ENCODE peak calls at places on chromosome 6, in seven cellular contexts. W, R, F, L, B, S and M are unnamed samples.

GRCh38 chr6:106470811-106471210 is 110.3 kb downstream of the CRYBG1 start:
- DNase-seq in S (no peak), L (no peak), W (no peak), R (no peak), B (no peak), F (no peak), M (no peak)

GRCh38 chr6:110328231-110328630 is 29.9 kb downstream of the METTL24 start:
- DNase-seq in W (no peak), F (no peak), B (no peak), L (no peak), S (no peak), R (no peak), M (no peak)

GRCh38 chr6:168908887-168909286 is 344.8 kb downstream of the THBS2 start:
- DNase-seq in R (no peak), L (no peak), F (no peak), W (no peak), S (no peak), B (no peak), M (no peak)

GRCh38 chr6:167762259-167762962 is 64.3 kb upstream of the AFDN start:
- DNase-seq in W (no peak), B (peak), R (no peak), S (peak), F (no peak), L (no peak), M (no peak)

GRCh38 chr6:71107935-71108420 is 151.1 kb upstream of the B3GAT2 start:
- DNase-seq in B (no peak), L (no peak), W (no peak), S (no peak), R (no peak), F (no peak), M (no peak)

GRCh38 chr6:21997414-21998037 is 299.3 kb downstream of the PRL start:
- DNase-seq in W (no peak), S (no peak), B (no peak), F (no peak), L (no peak), R (no peak), M (no peak)

GRCh38 chr6:22448311-22448711 is 121.1 kb upstream of the HDGFL1 start:
- DNase-seq in W (no peak), B (no peak), S (no peak), R (no peak), F (no peak), L (peak), M (no peak)

GRCh38 chr6:161272600-161273355 is 1.1 kb downstream of the AGPAT4 start:
- DNase-seq in R (no peak), F (peak), S (no peak), B (peak), W (no peak), L (no peak), M (no peak)

GRCh38 chr6:88813045-88813444 is 150.4 kb downstream of the RNGTT start:
- DNase-seq in F (no peak), L (no peak), B (no peak), W (no peak), R (no peak), S (no peak), M (no peak)

GRCh38 chr6:130382872-130383490 is 17.2 kb downstream of the TMEM200A start:
- DNase-seq in L (no peak), R (no peak), F (no peak), W (no peak), B (no peak), S (no peak), M (no peak)

GRCh38 chr6:15384901-15385300 is 139.0 kb downstream of the JARID2 start:
- DNase-seq in B (no peak), S (no peak), L (no peak), R (no peak), W (no peak), F (no peak), M (no peak)

GRCh38 chr6:39090036-39090435 is 24.9 kb downstream of the SAYSD1 start:
- DNase-seq in S (no peak), L (no peak), W (no peak), F (no peak), B (no peak), R (no peak), M (no peak)

GRCh38 chr6:5135783-5136376 is 50.7 kb downstream of the PPP1R3G start:
- DNase-seq in S (no peak), L (no peak), B (no peak), W (peak), R (no peak), F (peak), M (no peak)

GRCh38 chr6:42007753-42008528 is 42.4 kb upstream of the TAF8 start:
- DNase-seq in S (no peak), R (no peak), F (no peak), L (no peak), B (no peak), W (peak), M (no peak)

GRCh38 chr6:39495640-39496039 is 173.1 kb upstream of the KCNK16 start:
- DNase-seq in F (peak), L (no peak), R (no peak), W (no peak), S (no peak), B (no peak), M (no peak)

GRCh38 chr6:42316390-42316970 is 98.8 kb upstream of the MRPS10 start:
- DNase-seq in W (no peak), R (no peak), S (no peak), F (peak), B (no peak), L (no peak), M (no peak)

GRCh38 chr6:91173651-91174050 is 586.8 kb upstream of the MAP3K7 start:
- DNase-seq in W (no peak), L (no peak), F (no peak), S (no peak), R (no peak), B (no peak), M (no peak)

GRCh38 chr6:166619912-166620311 is 7.1 kb downstream of the RPS6KA2 start:
- DNase-seq in L (no peak), S (no peak), W (no peak), F (no peak), B (no peak), R (no peak), M (no peak)

GRCh38 chr6:151044465-151045441 is 179.3 kb downstream of the MTHFD1L start:
- DNase-seq in S (peak), B (no peak), R (no peak), L (no peak), F (peak), W (no peak), M (peak)

GRCh38 chr6:43242908-43243648 is at the start of gene TTBK1:
- DNase-seq in L (peak), S (no peak), B (peak), R (peak), W (no peak), F (peak), M (no peak)

GRCh38 chr6:158327216-158327615 is 15.0 kb downstream of the TULP4 start:
- DNase-seq in F (no peak), R (no peak), L (no peak), B (no peak), S (no peak), W (no peak), M (no peak)

GRCh38 chr6:122645256-122645655 is 35.1 kb downstream of the PKIB start:
- DNase-seq in S (no peak), B (no peak), W (no peak), F (no peak), L (no peak), R (no peak), M (no peak)

GRCh38 chr6:73965408-73966145 is 269.6 kb downstream of the CD109 start:
- DNase-seq in L (no peak), R (no peak), B (no peak), F (no peak), S (no peak), W (no peak), M (no peak)

GRCh38 chr6:53287336-53288225 is 61.2 kb downstream of the ELOVL5 start:
- DNase-seq in F (peak), W (no peak), B (peak), L (no peak), R (peak), S (peak), M (no peak)

GRCh38 chr6:163776549-163777378 is 362.2 kb downstream of the QKI start:
- DNase-seq in F (no peak), L (no peak), W (no peak), R (no peak), S (no peak), B (no peak), M (no peak)